ENCODE peak calls at places on chromosomes 16 and 17, in nine cellular contexts. E is globus pallidus; J is activated naive CD4-positive, alpha-beta T cell treated with anti-CD3 and anti-CD28 coated beads, Interleukin-2, amount 10 ng/mL, durations not matched to agents 7 days and 5 days; O is KBM-7; H is NCI-H510A treated with DMSO at 0.1 percent for 48 hours; Q is EL; Z is dorsolateral prefrontal cortex; W is CD14-positive monocyte; L is caudate nucleus. F is an unnamed sample.

GRCh38 chr16:397135-397661 is at the start of gene NME4:
- DNase-seq in E (no peak), J (peak; percentile 56), O (peak; percentile 21), H (no peak), Q (peak; percentile 46), Z (no peak), W (no peak), L (no peak), F (no peak)

GRCh38 chr16:86931410-86931941 is 353.1 kb downstream of the FOXL1 start:
- DNase-seq in E (no peak), J (no peak), O (no peak), H (no peak), Q (peak; percentile 77), Z (no peak), W (no peak), L (no peak), F (no peak)

GRCh38 chr17:75033346-75034235 is 13.2 kb downstream of the ATP5PD start:
- DNase-seq in E (peak; percentile 89), J (peak; percentile 79), O (peak; percentile 95), H (peak; percentile 89), Q (peak; percentile 96), Z (peak; percentile 95), W (peak; percentile 86), L (peak; percentile 83), F (peak; percentile 92)

GRCh38 chr17:8857919-8858318 is 9.6 kb downstream of the PIK3R6 start:
- DNase-seq in E (no peak), J (peak; percentile 69), O (peak; percentile 80), H (no peak), Q (peak; percentile 97), Z (no peak), W (no peak), L (no peak), F (no peak)

GRCh38 chr17:59785091-59785799 is 77.8 kb downstream of the VMP1 start:
- DNase-seq in E (no peak), J (no peak), O (no peak), H (no peak), Q (no peak), Z (no peak), W (no peak), L (no peak), F (no peak)

GRCh38 chr17:82923366-82924113 is 83.7 kb upstream of the ZNF750 start:
- DNase-seq in E (no peak), J (no peak), O (no peak), H (peak; percentile 68), Q (no peak), Z (no peak), W (no peak), L (no peak), F (no peak)

GRCh38 chr17:78163881-78164747 is 4.3 kb upstream of the SYNGR2 start:
- DNase-seq in E (no peak), J (no peak), O (no peak), H (no peak), Q (no peak), Z (no peak), W (no peak), L (no peak), F (no peak)

GRCh38 chr16:64455275-64455674 is 666.6 kb downstream of the CDH11 start:
- DNase-seq in E (no peak), J (no peak), O (no peak), H (no peak), Q (peak; percentile 18), Z (no peak), W (no peak), L (no peak), F (peak; percentile 17)

GRCh38 chr17:57810740-57811632 is 38.9 kb downstream of the MRPS23 start:
- DNase-seq in E (peak; percentile 43), J (no peak), O (peak; percentile 88), H (peak; percentile 52), Q (peak; percentile 60), Z (no peak), W (no peak), L (no peak), F (peak; percentile 69)

GRCh38 chr16:69595127-69596036 is 29.6 kb downstream of the NFAT5 start:
- DNase-seq in E (no peak), J (no peak), O (no peak), H (no peak), Q (peak; percentile 58), Z (no peak), W (no peak), L (no peak), F (no peak)

GRCh38 chr16:50478021-50478772 is 70.0 kb upstream of the NKD1 start:
- DNase-seq in E (no peak), J (no peak), O (no peak), H (peak; percentile 86), Q (no peak), Z (no peak), W (no peak), L (no peak), F (no peak)

GRCh38 chr17:608911-609882 is 105.4 kb downstream of the VPS53 start:
- DNase-seq in E (no peak), J (no peak), O (no peak), H (no peak), Q (peak; percentile 81), Z (no peak), W (no peak), L (no peak), F (no peak)

GRCh38 chr17:57945999-57946797 is 9.0 kb downstream of the CUEDC1 start:
- DNase-seq in E (no peak), J (no peak), O (no peak), H (peak; percentile 89), Q (peak; percentile 59), Z (no peak), W (no peak), L (no peak), F (peak; percentile 49)

GRCh38 chr17:42969006-42969581 is 4.8 kb upstream of the AARSD1 start:
- DNase-seq in E (no peak), J (no peak), O (peak; percentile 38), H (no peak), Q (no peak), Z (no peak), W (no peak), L (no peak), F (no peak)

GRCh38 chr16:30723725-30724355 is 24.4 kb upstream of the PHKG2 start:
- DNase-seq in E (no peak), J (no peak), O (no peak), H (no peak), Q (no peak), Z (no peak), W (no peak), L (no peak), F (no peak)

GRCh38 chr17:66865151-66865550 is 30.2 kb downstream of the CACNG5 start:
- DNase-seq in E (no peak), J (no peak), O (no peak), H (no peak), Q (peak; percentile 8), Z (no peak), W (no peak), L (no peak), F (no peak)

GRCh38 chr17:50679008-50679544 is 28.6 kb downstream of the ANKRD40 start:
- DNase-seq in E (no peak), J (no peak), O (no peak), H (no peak), Q (no peak), Z (no peak), W (no peak), L (no peak), F (no peak)

GRCh38 chr17:32341141-32341856 is 674 bp downstream of the C17orf75 start:
- DNase-seq in E (peak; percentile 22), J (peak; percentile 76), O (peak; percentile 56), H (peak; percentile 51), Q (peak; percentile 19), Z (no peak), W (no peak), L (no peak), F (peak; percentile 31)

GRCh38 chr16:71172808-71173207 is 57.7 kb downstream of the HYDIN start:
- DNase-seq in E (no peak), J (no peak), O (no peak), H (no peak), Q (no peak), Z (no peak), W (no peak), L (no peak), F (no peak)

GRCh38 chr16:1474047-1474446 is 781 bp downstream of the CLCN7 start:
- DNase-seq in E (no peak), J (no peak), O (peak; percentile 32), H (no peak), Q (no peak), Z (no peak), W (no peak), L (no peak), F (no peak)

GRCh38 chr17:69447726-69448125 is 33.2 kb downstream of the MAP2K6 start:
- DNase-seq in E (peak; percentile 69), J (no peak), O (no peak), H (no peak), Q (no peak), Z (no peak), W (no peak), L (no peak), F (peak; percentile 59)

GRCh38 chr16:66565051-66565450 is 1.2 kb upstream of the CMTM1 start:
- DNase-seq in E (no peak), J (no peak), O (no peak), H (no peak), Q (no peak), Z (no peak), W (no peak), L (no peak), F (no peak)

GRCh38 chr16:58428621-58429557 is 36.6 kb downstream of the GINS3 start:
- DNase-seq in E (no peak), J (no peak), O (no peak), H (no peak), Q (peak; percentile 43), Z (no peak), W (no peak), L (no peak), F (no peak)

GRCh38 chr16:86501989-86502855 is 8.1 kb upstream of the FOXF1 start:
- DNase-seq in E (no peak), J (no peak), O (no peak), H (no peak), Q (no peak), Z (no peak), W (no peak), L (no peak), F (no peak)

GRCh38 chr16:78606572-78606971 is 507.1 kb downstream of the WWOX start:
- DNase-seq in E (peak; percentile 29), J (no peak), O (no peak), H (no peak), Q (no peak), Z (no peak), W (no peak), L (no peak), F (peak; percentile 22)

GRCh38 chr16:74455619-74456289 is 34.5 kb upstream of the CLEC18B start:
- DNase-seq in E (no peak), J (no peak), O (no peak), H (no peak), Q (peak; percentile 63), Z (no peak), W (no peak), L (no peak), F (no peak)

GRCh38 chr17:17147821-17148220 is 58.3 kb downstream of the PLD6 start:
- DNase-seq in E (no peak), J (no peak), O (no peak), H (no peak), Q (no peak), Z (no peak), W (no peak), L (no peak), F (no peak)

GRCh38 chr16:50547944-50548658 is at the start of gene NKD1:
- DNase-seq in E (peak; percentile 76), J (peak; percentile 75), O (peak; percentile 33), H (peak; percentile 70), Q (peak; percentile 44), Z (peak; percentile 54), W (no peak), L (peak; percentile 69), F (peak; percentile 68)

GRCh38 chr16:31213877-31214704 is at the start of gene TRIM72:
- DNase-seq in E (no peak), J (no peak), O (no peak), H (peak; percentile 15), Q (no peak), Z (no peak), W (no peak), L (no peak), F (no peak)

GRCh38 chr16:23182206-23182674 is 305 bp upstream of the SCNN1G start:
- DNase-seq in E (peak; percentile 49), J (peak; percentile 84), O (peak; percentile 76), H (peak; percentile 94), Q (peak; percentile 53), Z (peak; percentile 51), W (no peak), L (peak; percentile 29), F (peak; percentile 31)

GRCh38 chr17:57976594-57976993 is 11.5 kb downstream of the VEZF1 start:
- DNase-seq in E (peak; percentile 86), J (no peak), O (no peak), H (no peak), Q (no peak), Z (no peak), W (no peak), L (no peak), F (peak; percentile 96)